ENCODE peak calls at places on chromosomes 12 and 14, in six cellular contexts. K is Peyer's patch, G is dorsolateral prefrontal cortex, Q is suprapubic skin, E is PC-3, P is aorta. N is an unnamed sample.

GRCh38 chr14:61426048-61426447 is 104.7 kb downstream of the PRKCH start:
- DNase-seq in Q (no peak), G (no peak), K (no peak), E (no peak), P (no peak), N (no peak)

GRCh38 chr12:10304161-10304574 is 3.5 kb upstream of the KLRD1 start:
- DNase-seq in E (peak), K (no peak), G (no peak), Q (no peak), P (no peak), N (no peak)

GRCh38 chr12:89212339-89212771 is 139.9 kb downstream of the DUSP6 start:
- DNase-seq in Q (no peak), G (no peak), P (no peak), E (peak), K (no peak), N (peak)

GRCh38 chr14:53783256-53783655 is 173.4 kb downstream of the BMP4 start:
- DNase-seq in G (no peak), K (no peak), Q (no peak), P (no peak), E (no peak), N (no peak)

GRCh38 chr12:9634177-9634803 is 26.6 kb upstream of the KLRB1 start:
- DNase-seq in E (peak), P (peak), K (peak), Q (no peak), G (no peak), N (no peak)

GRCh38 chr12:685388-685787 is 22.1 kb upstream of the NINJ2 start:
- DNase-seq in Q (no peak), K (peak), E (no peak), G (no peak), P (no peak), N (no peak)

GRCh38 chr12:65664715-65665250 is 159.5 kb upstream of the HMGA2 start:
- DNase-seq in K (no peak), E (no peak), Q (no peak), P (no peak), G (no peak), N (no peak)

GRCh38 chr12:106123551-106123991 is 15.2 kb downstream of the NUAK1 start:
- DNase-seq in E (peak), P (peak), Q (no peak), G (no peak), K (no peak), N (no peak)

GRCh38 chr12:16359512-16360491 is 12.4 kb downstream of the MGST1 start:
- DNase-seq in K (no peak), Q (no peak), P (peak), G (no peak), E (peak), N (peak)

GRCh38 chr14:48325486-48325885 is 650.1 kb upstream of the MDGA2 start:
- DNase-seq in E (peak), K (no peak), G (no peak), Q (no peak), P (no peak), N (no peak)

GRCh38 chr12:48424644-48425043 is 47.7 kb upstream of the ANP32D start:
- DNase-seq in G (no peak), K (no peak), P (no peak), E (no peak), Q (no peak), N (no peak)

GRCh38 chr12:89481218-89481914 is 43.2 kb downstream of the GALNT4 start:
- DNase-seq in P (no peak), E (no peak), Q (no peak), G (no peak), K (no peak), N (no peak)

GRCh38 chr14:102928412-102929348 is 6.2 kb downstream of the AMN start:
- DNase-seq in P (peak), Q (peak), K (peak), E (no peak), G (no peak), N (peak)

GRCh38 chr12:80316141-80316700 is 127.8 kb upstream of the PTPRQ start:
- DNase-seq in P (no peak), Q (no peak), E (no peak), K (no peak), G (no peak), N (no peak)

GRCh38 chr14:91413547-91414474 is 3.8 kb downstream of the CCDC88C start:
- DNase-seq in E (no peak), G (peak), P (no peak), Q (no peak), K (peak), N (peak)

GRCh38 chr14:77043177-77043983 is 14.9 kb upstream of the IRF2BPL start:
- DNase-seq in Q (no peak), P (no peak), G (peak), E (peak), K (no peak), N (no peak)

GRCh38 chr12:21502164-21502496 is 541 bp downstream of the GOLT1B start:
- DNase-seq in Q (no peak), G (no peak), E (peak), P (peak), K (peak), N (peak)

GRCh38 chr12:131194166-131194565 is 240.5 kb downstream of the ADGRD1 start:
- DNase-seq in E (no peak), P (no peak), Q (no peak), G (no peak), K (no peak), N (no peak)

GRCh38 chr12:6927999-6928702 is 392 bp downstream of the ATN1 start:
- DNase-seq in Q (no peak), G (no peak), E (no peak), K (no peak), P (peak), N (no peak)
- H3K27ac ChIP-seq in Q (peak), G (peak), E (no peak), K (peak), P (peak), N (peak)

GRCh38 chr14:72887514-72887913 is 6.4 kb downstream of the DPF3 start:
- DNase-seq in K (no peak), P (no peak), G (no peak), E (no peak), Q (no peak), N (no peak)
- H3K27ac ChIP-seq in K (no peak), P (no peak), G (no peak), E (no peak), Q (no peak), N (no peak)

DNA sequence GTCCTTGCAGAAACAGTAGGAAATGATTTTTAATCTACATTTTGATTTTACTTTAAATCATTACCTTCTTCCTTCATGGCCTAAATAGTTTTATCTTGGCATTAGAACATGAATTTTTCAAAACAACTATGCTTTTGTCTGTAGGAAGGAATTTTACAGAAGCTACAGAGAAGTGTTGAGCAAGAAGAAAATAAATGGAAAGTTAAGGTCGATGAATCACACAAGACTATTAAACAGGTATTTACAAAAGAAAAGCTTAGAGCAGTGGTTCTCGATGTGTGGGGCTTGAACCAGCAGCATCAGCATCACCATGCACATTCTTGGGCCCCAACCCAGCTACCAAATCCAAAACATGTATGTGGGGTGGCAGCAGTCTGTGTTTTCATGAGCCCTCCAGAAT is 91.6 kb downstream of the KTN1 start:
- DNase-seq in K (no peak), Q (no peak), E (no peak), G (no peak), P (no peak), N (no peak)
- H3K27ac ChIP-seq in K (no peak), Q (no peak), E (no peak), G (no peak), P (no peak), N (no peak)

GRCh38 chr14:105178069-105178867 is 2.8 kb downstream of the NUDT14 start:
- DNase-seq in G (no peak), K (no peak), Q (no peak), E (no peak), P (no peak), N (no peak)

GRCh38 chr14:105177082-105177481 is 4.0 kb downstream of the NUDT14 start:
- DNase-seq in E (no peak), K (no peak), Q (no peak), G (no peak), P (no peak), N (no peak)

GRCh38 chr14:105180598-105181528 is at the start of gene NUDT14:
- DNase-seq in P (peak), E (peak), G (peak), K (peak), Q (no peak), N (peak)

GRCh38 chr14:105179191-105179590 is 1.9 kb downstream of the NUDT14 start:
- DNase-seq in P (no peak), Q (no peak), G (no peak), E (no peak), K (no peak), N (no peak)

DNA sequence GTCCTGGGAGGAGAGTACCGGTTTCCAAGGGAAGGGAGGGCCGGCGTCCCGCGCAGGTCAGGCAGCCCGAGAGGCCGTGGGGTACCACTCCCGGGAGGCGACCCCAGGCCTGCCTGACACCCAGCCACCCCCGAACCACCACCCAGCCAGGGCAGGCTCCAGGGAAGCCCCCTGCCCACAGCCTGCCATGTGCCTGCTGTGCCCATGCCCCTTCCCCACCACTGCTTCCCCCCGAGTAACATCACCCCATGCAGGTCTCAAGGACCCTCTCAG is 2.3 kb downstream of the NUDT14 start:
- DNase-seq in G (no peak), Q (no peak), P (no peak), K (no peak), E (no peak), N (no peak)
- H3K27ac ChIP-seq in G (no peak), Q (no peak), P (no peak), K (no peak), E (no peak), N (no peak)

GRCh38 chr14:64450255-64450654 is 15.0 kb upstream of the AKAP5 start:
- DNase-seq in G (no peak), Q (no peak), P (no peak), K (peak), E (no peak), N (no peak)
- H3K27ac ChIP-seq in G (no peak), Q (no peak), P (no peak), K (no peak), E (no peak), N (no peak)

DNA sequence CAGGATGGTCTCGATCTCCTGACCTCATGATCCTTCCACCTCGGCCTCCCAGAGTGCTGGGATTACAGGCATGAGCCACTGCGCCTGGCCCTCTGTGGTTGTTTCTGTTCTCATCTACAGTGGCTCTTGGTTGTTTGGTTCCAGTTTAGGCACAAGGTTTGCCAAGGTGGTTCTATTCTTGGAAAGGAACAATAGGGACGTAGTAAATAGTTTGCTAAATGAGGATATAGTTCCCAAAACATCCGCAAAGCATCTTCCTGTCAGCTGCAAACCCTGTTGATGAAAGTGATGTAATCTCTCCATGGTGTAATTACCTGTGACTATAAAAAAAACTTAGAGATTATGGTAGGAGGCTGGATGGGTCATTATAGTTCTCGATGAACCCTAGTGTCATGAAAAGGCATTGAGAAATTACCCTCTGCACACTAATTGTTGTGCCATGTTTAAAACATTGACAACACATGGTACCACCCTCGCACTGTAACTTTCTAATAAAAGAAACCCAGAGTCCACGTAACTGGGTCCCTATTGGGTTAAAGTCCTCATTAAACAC is 52.9 kb downstream of the SUSD6 start:
- DNase-seq in G (no peak), K (no peak), P (no peak), E (no peak), Q (no peak), N (no peak)
- H3K27ac ChIP-seq in G (no peak), K (peak), P (peak), E (no peak), Q (peak), N (peak)

N was measured in lower lobe of right lung.